ENCODE peak calls at places on chromosomes 7 and 10, in six cellular contexts. S, G, F, N, Q and K are unnamed samples.

GRCh38 chr10:51397695-51398094 is 301.7 kb downstream of the CSTF2T start:
- DNase-seq in Q (no peak), N (no peak), G (peak), S (peak), F (peak), K (no peak)

GRCh38 chr7:84113906-84114875 is 80.4 kb downstream of the SEMA3A start:
- DNase-seq in S (no peak), N (no peak), Q (no peak), G (peak), F (no peak), K (no peak)

GRCh38 chr10:24240001-24240751 is 31.2 kb downstream of the KIAA1217 start:
- DNase-seq in F (no peak), G (no peak), Q (no peak), S (no peak), N (peak), K (no peak)

GRCh38 chr10:96046546-96046945 is 3.2 kb downstream of the CCNJ start:
- DNase-seq in F (no peak), S (no peak), G (peak), N (no peak), Q (no peak), K (no peak)

GRCh38 chr10:130470286-130470685 is 334.1 kb downstream of the GLRX3 start:
- DNase-seq in G (no peak), F (no peak), S (peak), N (no peak), Q (no peak), K (peak)

GRCh38 chr10:56181607-56182006 is 179.5 kb downstream of the ZWINT start:
- DNase-seq in N (no peak), S (no peak), F (no peak), Q (no peak), G (no peak), K (no peak)

GRCh38 chr10:92811986-92812385 is 36.3 kb upstream of the EXOC6 start:
- DNase-seq in Q (no peak), N (no peak), G (peak), S (no peak), F (no peak), K (no peak)

GRCh38 chr10:114404171-114405010 is at the start of gene AFAP1L2:
- DNase-seq in F (peak), Q (peak), G (no peak), S (peak), N (no peak), K (no peak)

GRCh38 chr7:144854839-144855424 is 19.1 kb upstream of the TPK1 start:
- DNase-seq in Q (peak), N (peak), F (no peak), S (no peak), G (peak), K (no peak)

GRCh38 chr7:12769464-12769863 is 82.0 kb downstream of the ARL4A start:
- DNase-seq in S (no peak), N (no peak), G (no peak), F (no peak), Q (no peak), K (no peak)

GRCh38 chr7:727806-728460 is 852 bp upstream of the PRKAR1B start:
- DNase-seq in N (no peak), Q (peak), G (peak), F (no peak), S (no peak), K (no peak)

GRCh38 chr7:70795948-70796347 is 336.0 kb upstream of the GALNT17 start:
- DNase-seq in N (no peak), Q (peak), F (no peak), S (no peak), G (no peak), K (no peak)

GRCh38 chr10:12264204-12264908 is 68.4 kb downstream of the CDC123 start:
- DNase-seq in F (peak), N (peak), S (peak), G (peak), Q (peak), K (no peak)

GRCh38 chr10:84139126-84140035 is at the start of gene GHITM:
- DNase-seq in F (peak), G (peak), S (peak), N (peak), Q (peak), K (peak)

GRCh38 chr7:123538189-123538714 is 3.9 kb upstream of the IQUB start:
- DNase-seq in G (peak), F (no peak), Q (no peak), N (no peak), S (no peak), K (no peak)

GRCh38 chr10:131812736-131813604 is 87.8 kb upstream of the PPP2R2D start:
- DNase-seq in G (no peak), N (no peak), S (no peak), Q (no peak), F (no peak), K (peak)

GRCh38 chr7:12244129-12244528 is 33.0 kb downstream of the TMEM106B start:
- DNase-seq in G (peak), N (peak), S (no peak), Q (peak), F (peak), K (no peak)

GRCh38 chr10:50579491-50580259 is 44.1 kb downstream of the SGMS1 start:
- DNase-seq in N (no peak), G (no peak), Q (no peak), F (no peak), S (no peak), K (no peak)

GRCh38 chr7:141079223-141079622 is 5.4 kb downstream of the TMEM178B start:
- DNase-seq in F (no peak), Q (no peak), G (no peak), S (no peak), N (no peak), K (no peak)

GRCh38 chr7:76206633-76207032 is 4.9 kb downstream of the SRRM3 start:
- DNase-seq in Q (no peak), S (no peak), N (no peak), G (no peak), F (no peak), K (no peak)

GRCh38 chr7:142579946-142580345 is 169.3 kb upstream of the PRSS1 start:
- DNase-seq in N (no peak), S (no peak), Q (no peak), G (no peak), F (no peak), K (no peak)

GRCh38 chr10:22500567-22501369 is 155.5 kb downstream of the SPAG6 start:
- DNase-seq in N (no peak), Q (no peak), S (no peak), F (no peak), G (no peak), K (no peak)

GRCh38 chr7:26850193-26850651 is 14.2 kb downstream of the SKAP2 start:
- DNase-seq in N (no peak), G (no peak), F (no peak), S (no peak), Q (no peak), K (no peak)

GRCh38 chr7:139619367-139619657 is 95.8 kb downstream of the CLEC2L start:
- DNase-seq in G (peak), F (no peak), Q (no peak), N (no peak), S (no peak), K (no peak)

GRCh38 chr10:59670269-59670668 is 39.4 kb downstream of the SLC16A9 start:
- DNase-seq in Q (no peak), G (no peak), F (no peak), N (no peak), S (no peak), K (no peak)

GRCh38 chr7:50502947-50503346 is 52.8 kb upstream of the FIGNL1 start:
- DNase-seq in S (peak), G (no peak), F (no peak), Q (no peak), N (no peak), K (no peak)

GRCh38 chr10:3741688-3742461 is 43.1 kb downstream of the KLF6 start:
- DNase-seq in G (no peak), N (no peak), S (no peak), F (no peak), Q (no peak), K (peak)

GRCh38 chr10:61271127-61271780 is 181.9 kb downstream of the TMEM26 start:
- DNase-seq in Q (peak), G (peak), S (no peak), N (peak), F (no peak), K (no peak)

GRCh38 chr7:132836746-132837145 is 245.1 kb downstream of the CHCHD3 start:
- DNase-seq in N (no peak), Q (no peak), S (no peak), F (no peak), G (no peak), K (no peak)

GRCh38 chr7:129103561-129104324 is 40.8 kb upstream of the TSPAN33 start:
- DNase-seq in S (no peak), F (no peak), G (no peak), Q (no peak), N (no peak), K (no peak)

GRCh38 chr10:113067516-113067915 is 117.5 kb downstream of the TCF7L2 start:
- DNase-seq in Q (no peak), S (peak), F (no peak), N (no peak), G (no peak), K (no peak)

GRCh38 chr7:27972272-27972671 is 208.3 kb downstream of the JAZF1 start:
- DNase-seq in Q (no peak), S (no peak), N (no peak), G (no peak), F (no peak), K (no peak)

GRCh38 chr7:6272481-6273323 is at the start of gene CYTH3:
- DNase-seq in Q (peak), F (peak), G (peak), S (peak), N (peak), K (no peak)

GRCh38 chr10:72011468-72011867 is 47.3 kb downstream of the CHST3 start:
- DNase-seq in S (no peak), N (no peak), Q (no peak), F (no peak), G (no peak), K (no peak)

GRCh38 chr7:42236266-42237161 is 495 bp downstream of the GLI3 start:
- DNase-seq in F (peak), G (peak), N (no peak), S (peak), Q (peak), K (no peak)

DNA sequence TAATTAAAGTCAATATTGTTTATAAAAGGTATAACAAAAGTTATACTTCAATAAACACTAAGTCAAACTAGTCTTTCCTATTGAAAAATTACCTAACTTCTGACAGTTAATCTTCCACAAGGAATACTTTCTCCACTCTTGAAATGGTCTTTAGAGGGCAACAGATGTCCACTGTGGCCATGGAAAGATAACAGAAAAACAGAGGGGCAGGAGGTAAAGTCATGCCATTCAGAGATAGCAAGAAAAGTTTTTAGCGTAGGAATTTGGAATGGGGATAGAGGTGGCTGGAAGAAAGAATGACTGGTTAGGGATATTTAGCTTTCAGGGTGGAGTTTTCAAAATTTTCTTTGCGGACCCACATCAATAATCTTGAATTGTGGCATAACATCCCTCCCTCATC is 34.7 kb downstream of the HYCC1 start:
- DNase-seq in N (no peak), F (no peak), Q (no peak), S (no peak), G (no peak), K (no peak)
- TF ChIP-seq CTCF in N (no peak), F (no peak), Q (peak), S (no peak), G (no peak), K (no peak)

GRCh38 chr7:131007439-131008330 is 273.7 kb upstream of the KLF14 start:
- DNase-seq in S (peak), Q (peak), F (peak), N (peak), G (peak), K (peak)
- TF ChIP-seq POLR2AphosphoS5 in S (peak), Q (no peak), F (peak), N (no peak), G (no peak), K (peak)

GRCh38 chr10:124533266-124533665 is 71.6 kb downstream of the LHPP start:
- DNase-seq in G (no peak), N (no peak), S (no peak), F (no peak), Q (no peak), K (no peak)

GRCh38 chr10:124532788-124533187 is 71.2 kb downstream of the LHPP start:
- DNase-seq in G (no peak), Q (no peak), S (no peak), F (no peak), N (no peak), K (no peak)

GRCh38 chr10:124535731-124536495 is 74.3 kb downstream of the LHPP start:
- DNase-seq in S (no peak), G (no peak), N (no peak), F (no peak), Q (peak), K (no peak)

GRCh38 chr10:124534821-124535601 is 73.4 kb downstream of the LHPP start:
- DNase-seq in F (no peak), Q (no peak), N (no peak), G (no peak), S (no peak), K (no peak)

GRCh38 chr10:124534231-124534798 is 72.7 kb downstream of the LHPP start:
- DNase-seq in N (no peak), S (peak), Q (peak), F (peak), G (no peak), K (no peak)
- TF ChIP-seq CTCF in N (peak), S (no peak), Q (peak), F (peak), G (peak), K (peak)

DNA sequence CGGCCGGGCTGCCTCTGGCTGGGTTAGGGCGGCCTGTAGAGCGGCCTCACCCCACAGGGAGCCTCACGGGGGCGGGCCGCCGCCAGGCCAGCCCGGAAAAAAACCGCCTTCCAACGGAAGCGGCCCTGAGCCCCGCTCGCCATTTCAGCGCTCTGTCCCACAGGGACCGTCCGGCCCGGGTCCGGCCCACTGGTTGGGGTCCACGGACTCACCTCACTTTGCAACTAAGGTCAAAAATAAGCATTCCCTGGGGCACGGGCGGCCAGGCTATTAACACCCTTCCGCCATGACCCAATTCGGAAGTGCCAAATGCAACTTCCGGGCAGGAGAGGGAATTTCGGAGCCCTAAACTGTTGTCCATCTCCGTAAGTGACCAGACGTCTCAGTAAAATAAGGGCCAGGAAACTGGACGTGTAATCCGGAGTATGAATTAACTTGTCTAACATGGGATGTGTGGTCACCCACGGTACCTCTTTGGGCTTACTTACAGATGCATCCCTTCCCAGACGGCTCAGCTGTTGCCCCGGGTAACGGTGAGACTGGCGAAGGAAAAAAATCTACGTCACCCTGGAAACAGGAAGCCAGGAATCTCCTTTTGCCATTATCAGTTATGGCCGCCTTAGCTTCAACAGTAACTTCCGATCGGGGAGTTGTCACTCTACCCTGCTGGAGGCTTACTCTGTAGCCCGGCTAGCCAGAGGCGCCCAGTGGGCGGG is at the start of gene BBIP1:
- DNase-seq in Q (no peak), F (no peak), N (peak), G (peak), S (no peak), K (peak)
- TF ChIP-seq POLR2AphosphoS5 in Q (peak), F (peak), N (peak), G (peak), S (peak), K (peak)